ENCODE peak calls at places on chromosomes 6 and 20, in four cellular contexts. X, D, C and N are unnamed samples.

GRCh38 chr20:33914871-33915270 is 78.8 kb upstream of the RALY start:
- DNase-seq in X (no peak), D (peak), C (no peak), N (no peak)

GRCh38 chr6:97437087-97437486 is 154.1 kb upstream of the MMS22L start:
- DNase-seq in X (no peak), D (peak), C (peak), N (no peak)

GRCh38 chr20:6169251-6169650 is 46.4 kb upstream of the FERMT1 start:
- DNase-seq in X (no peak), D (no peak), C (no peak), N (no peak)

GRCh38 chr6:3294921-3295871 is 36.4 kb downstream of the PSMG4 start:
- DNase-seq in X (no peak), D (no peak), C (peak), N (peak)

GRCh38 chr20:14441201-14441600 is 103.8 kb upstream of the FLRT3 start:
- DNase-seq in X (no peak), D (no peak), C (no peak), N (no peak)

GRCh38 chr20:60237981-60238380 is 279.8 kb downstream of the CDH26 start:
- DNase-seq in X (no peak), D (no peak), C (no peak), N (no peak)

GRCh38 chr6:89209457-89209856 is 7.7 kb downstream of the GABRR1 start:
- DNase-seq in X (no peak), D (no peak), C (no peak), N (no peak)

GRCh38 chr6:17820055-17820454 is 113.3 kb upstream of the NUP153 start:
- DNase-seq in X (no peak), D (no peak), C (peak), N (no peak)

GRCh38 chr6:129695373-129696027 is 14.5 kb downstream of the ARHGAP18 start:
- DNase-seq in X (no peak), D (no peak), C (no peak), N (no peak)

GRCh38 chr6:158006331-158006730 is 24.7 kb downstream of the SYNJ2 start:
- DNase-seq in X (no peak), D (no peak), C (no peak), N (no peak)

GRCh38 chr6:39063520-39063919 is 14.9 kb downstream of the GLP1R start:
- DNase-seq in X (no peak), D (no peak), C (no peak), N (no peak)

GRCh38 chr20:37941332-37941731 is 38.4 kb downstream of the VSTM2L start:
- DNase-seq in X (no peak), D (no peak), C (peak), N (no peak)

GRCh38 chr20:3237958-3238615 is 903 bp downstream of the SLC4A11 start:
- DNase-seq in X (no peak), D (no peak), C (peak), N (no peak)

GRCh38 chr6:88577461-88577860 is 386.0 kb downstream of the RNGTT start:
- DNase-seq in X (no peak), D (no peak), C (no peak), N (no peak)

GRCh38 chr20:25211273-25211672 is 15.8 kb downstream of the ENTPD6 start:
- DNase-seq in X (no peak), D (no peak), C (no peak), N (no peak)

GRCh38 chr6:159168536-159169192 is 536 bp upstream of the FNDC1 start:
- DNase-seq in X (peak), D (no peak), C (peak), N (peak)

GRCh38 chr6:44172759-44173500 is 14.3 kb downstream of the CAPN11 start:
- DNase-seq in X (peak), D (peak), C (peak), N (peak)

GRCh38 chr20:64278319-64278681 is 22.8 kb downstream of the PCMTD2 start:
- DNase-seq in X (no peak), D (no peak), C (no peak), N (no peak)

GRCh38 chr6:72422126-72422680 is 199.7 kb upstream of the KCNQ5 start:
- DNase-seq in X (no peak), D (no peak), C (no peak), N (no peak)

GRCh38 chr6:135938588-135939215 is 87.2 kb downstream of the PDE7B start:
- DNase-seq in X (no peak), D (no peak), C (peak), N (no peak)

GRCh38 chr6:122789078-122789861 is at the start of gene SMPDL3A:
- DNase-seq in X (peak), D (peak), C (peak), N (peak)

GRCh38 chr6:20542927-20543602 is 8.8 kb downstream of the CDKAL1 start:
- DNase-seq in X (no peak), D (peak), C (no peak), N (no peak)

GRCh38 chr6:91860951-91861350 is 1274.1 kb upstream of the MAP3K7 start:
- DNase-seq in X (no peak), D (no peak), C (no peak), N (no peak)

GRCh38 chr6:91868539-91869202 is 1281.8 kb upstream of the MAP3K7 start:
- DNase-seq in X (no peak), D (no peak), C (no peak), N (no peak)

GRCh38 chr6:91864911-91865310 is 1278.0 kb upstream of the MAP3K7 start:
- DNase-seq in X (no peak), D (no peak), C (no peak), N (no peak)
- TF ChIP-seq POLR2AphosphoS5 in X (no peak), D (no peak), C (no peak), N (no peak)

GRCh38 chr6:126923807-126924206 is 194.7 kb upstream of the RSPO3 start:
- DNase-seq in X (no peak), D (no peak), C (no peak), N (no peak)
- TF ChIP-seq POLR2AphosphoS5 in X (no peak), D (no peak), C (no peak), N (no peak)

GRCh38 chr6:166381733-166382499 is 824 bp downstream of the MPC1 start:
- DNase-seq in X (peak), D (no peak), C (peak), N (peak)
- TF ChIP-seq POLR2AphosphoS5 in X (peak), D (no peak), C (no peak), N (peak)

GRCh38 chr20:5069141-5069806 is 50.5 kb downstream of the PCNA start:
- DNase-seq in X (no peak), D (no peak), C (no peak), N (no peak)

GRCh38 chr20:5061209-5061608 is 58.5 kb downstream of the PCNA start:
- DNase-seq in X (no peak), D (peak), C (peak), N (no peak)

GRCh38 chr20:5067877-5068276 is 51.9 kb downstream of the PCNA start:
- DNase-seq in X (no peak), D (no peak), C (no peak), N (no peak)

GRCh38 chr20:5070081-5070480 is 49.7 kb downstream of the PCNA start:
- DNase-seq in X (no peak), D (no peak), C (no peak), N (no peak)

GRCh38 chr20:5065489-5066383 is 54.0 kb downstream of the PCNA start:
- DNase-seq in X (peak), D (peak), C (no peak), N (peak)
- TF ChIP-seq POLR2AphosphoS5 in X (no peak), D (no peak), C (no peak), N (no peak)

DNA sequence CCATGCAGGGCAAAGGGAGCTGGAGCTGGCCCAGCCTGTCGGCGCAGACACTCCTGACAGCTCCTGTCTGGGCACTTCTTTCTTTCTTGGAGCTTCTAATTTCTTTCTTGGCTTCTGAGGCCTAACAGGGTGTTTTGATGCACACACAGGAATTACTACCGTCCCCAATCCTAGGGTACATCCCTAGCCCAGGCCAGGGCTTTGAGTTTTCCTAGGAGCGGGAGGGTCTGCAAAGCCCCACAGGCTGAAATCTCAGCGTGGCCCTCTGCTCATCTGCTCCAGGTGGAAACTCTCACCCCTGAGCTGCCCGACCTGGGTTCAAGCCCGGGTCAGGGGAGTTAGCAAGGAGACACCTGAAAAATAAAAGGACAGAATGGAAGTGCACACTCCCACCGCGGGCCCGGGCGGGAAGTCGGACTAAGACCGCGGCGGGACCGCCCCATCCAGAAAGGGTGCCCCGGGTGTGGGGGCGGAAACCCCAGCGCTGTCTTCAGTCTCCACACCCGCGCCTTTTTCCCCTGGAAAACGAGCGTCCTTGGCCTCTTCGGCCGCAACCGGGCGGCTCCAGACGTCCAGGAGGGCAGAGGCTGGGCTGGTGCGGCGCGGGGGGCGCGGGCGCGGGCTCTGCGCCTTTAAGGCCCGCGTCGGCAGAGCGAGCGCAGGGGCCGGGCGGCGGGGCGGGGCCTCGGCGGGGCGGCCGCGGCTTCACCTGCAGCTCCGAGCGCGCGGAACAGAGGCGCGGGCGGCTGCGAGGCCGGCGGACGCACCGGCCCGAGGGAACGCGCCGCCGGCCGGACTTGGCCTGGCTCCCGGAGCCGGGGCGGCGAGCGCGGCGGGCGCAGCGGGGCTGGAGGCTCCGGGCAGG is at the start of gene CDH4:
- DNase-seq in X (no peak), D (no peak), C (peak), N (no peak)
- TF ChIP-seq POLR2AphosphoS5 in X (no peak), D (no peak), C (no peak), N (no peak)

DNA sequence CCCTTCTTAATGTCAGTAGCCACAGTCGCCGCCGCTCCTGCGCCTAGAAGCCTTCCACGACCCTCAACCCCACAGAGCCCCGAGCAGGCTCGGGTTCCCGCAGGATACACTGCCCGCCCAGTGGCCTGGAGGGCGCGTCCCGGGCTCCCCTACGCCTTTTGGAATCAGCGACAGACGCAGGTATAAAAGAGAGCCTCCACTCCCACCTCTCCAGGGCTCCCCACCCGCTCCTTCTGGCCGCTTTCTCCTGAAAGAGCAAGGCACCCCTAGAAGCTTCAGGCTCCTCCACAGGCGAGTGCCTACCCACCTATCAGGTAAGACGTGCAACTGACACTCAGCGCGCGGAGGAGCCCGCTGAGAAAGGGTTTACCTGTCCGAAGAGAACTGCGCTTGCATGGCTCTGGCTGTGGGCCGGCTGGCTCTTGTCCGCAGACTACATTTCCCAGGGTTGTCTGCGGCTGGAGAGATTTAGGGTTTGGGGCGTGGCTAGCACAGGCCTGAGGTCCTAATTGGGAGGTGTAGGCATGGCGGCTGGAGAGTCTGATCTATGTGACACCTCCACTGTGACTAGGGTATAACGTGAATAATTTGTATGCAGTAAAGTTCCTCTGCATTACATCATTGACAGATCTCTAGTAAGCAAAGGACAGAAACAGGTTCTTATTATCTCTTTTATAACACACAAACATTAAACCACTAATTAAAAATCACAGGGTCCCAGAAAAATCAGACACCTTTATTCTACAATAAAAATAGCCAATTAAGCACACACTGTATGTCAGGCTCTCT is 13.5 kb upstream of the ZNF391 start:
- DNase-seq in X (peak), D (peak), C (peak), N (peak)
- TF ChIP-seq POLR2AphosphoS5 in X (peak), D (no peak), C (peak), N (peak)

DNA sequence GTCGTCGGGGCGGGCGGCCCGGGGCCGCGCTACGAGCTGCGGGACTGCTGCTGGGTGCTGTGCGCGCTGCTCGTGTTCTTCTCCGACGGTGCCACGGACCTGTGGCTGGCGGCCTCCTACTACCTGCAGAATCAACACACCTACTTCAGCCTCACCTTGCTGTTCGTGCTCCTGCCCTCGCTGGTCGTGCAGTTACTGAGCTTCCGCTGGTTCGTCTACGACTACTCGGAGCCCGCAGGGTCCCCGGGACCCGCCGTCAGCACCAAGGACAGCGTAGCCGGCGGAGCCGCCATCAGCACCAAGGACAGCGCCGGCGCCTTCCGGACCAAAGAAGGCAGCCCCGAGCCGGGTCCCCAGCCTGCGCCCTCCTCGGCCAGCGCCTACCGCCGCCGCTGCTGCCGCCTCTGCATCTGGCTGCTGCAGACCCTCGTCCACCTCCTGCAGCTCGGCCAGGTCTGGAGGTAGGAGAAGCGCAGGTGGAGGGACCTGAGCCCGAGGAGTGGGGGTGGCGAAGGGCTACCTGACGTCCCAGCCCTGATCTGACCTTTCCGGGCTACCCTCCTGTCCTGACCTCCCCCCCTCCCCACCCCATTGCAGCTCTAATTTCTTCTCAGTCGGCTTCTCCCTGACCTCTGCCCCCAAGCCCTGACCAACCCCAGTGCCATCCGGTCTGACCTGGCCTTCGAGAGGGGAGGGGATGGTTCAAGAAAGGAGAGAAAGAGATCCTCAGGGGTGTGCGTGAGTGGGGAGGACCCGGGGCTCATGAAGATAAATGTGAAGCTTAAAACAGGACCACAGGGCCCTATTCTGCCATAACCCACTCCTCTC is 562 bp downstream of the XKR7 start:
- DNase-seq in X (peak), D (no peak), C (peak), N (no peak)
- TF ChIP-seq POLR2AphosphoS5 in X (no peak), D (peak), C (no peak), N (no peak)